ENCODE peak calls at places on chromosomes 12 and 14, in six cellular contexts. L is activated T-helper 2 cell treated with anti-CD3 and anti-CD28 coated beads, Interferon-gamma antibody, Interleukin-2, Interleukin-4, amounts not matched to agents 10 μg/mL and 5 μg/mL and 100 μg/mL, durations not matched to agents 14 hours and 24 hours and 36 hours; D is DND-41; B is fibroblast of the aortic adventitia; T is Calu3; X is HEK293T. E is an unnamed sample.

GRCh38 chr14:94611179-94611578 is 1.0 kb upstream of the SERPINA3 start:
- DNase-seq in T (no peak), B (no peak), D (no peak), L (no peak), X (no peak), E (no peak)

GRCh38 chr14:31026076-31026394 is at the start of gene STRN3:
- DNase-seq in D (no peak), X (no peak), B (no peak), T (no peak), L (no peak), E (no peak)

GRCh38 chr12:79233341-79233761 is 368.8 kb downstream of the SYT1 start:
- DNase-seq in T (no peak), B (no peak), L (no peak), X (no peak), D (no peak), E (no peak)

GRCh38 chr12:51200156-51200555 is 17.7 kb downstream of the POU6F1 start:
- DNase-seq in T (no peak), B (no peak), X (no peak), D (no peak), L (no peak), E (no peak)

GRCh38 chr12:69900720-69901131 is 75.7 kb downstream of the MYRFL start:
- DNase-seq in D (peak), L (peak), X (peak), T (peak), B (peak), E (peak)

GRCh38 chr14:64680013-64680674 is 24.1 kb upstream of the PLEKHG3 start:
- DNase-seq in B (peak), T (no peak), D (no peak), L (no peak), X (no peak), E (no peak)

GRCh38 chr12:101567918-101568317 is 26.9 kb upstream of the MYBPC1 start:
- DNase-seq in T (no peak), X (no peak), D (no peak), B (no peak), L (no peak), E (no peak)

GRCh38 chr12:50901685-50902113 is 50.6 kb upstream of the HIGD1C start:
- DNase-seq in X (no peak), D (no peak), T (no peak), L (no peak), B (no peak), E (no peak)

GRCh38 chr12:8037947-8038346 is 5.4 kb downstream of the FOXJ2 start:
- DNase-seq in D (no peak), T (no peak), B (no peak), L (no peak), X (no peak), E (no peak)

GRCh38 chr12:15230137-15230536 is 8.9 kb upstream of the RERG start:
- DNase-seq in B (no peak), X (no peak), T (no peak), D (no peak), L (no peak), E (no peak)

GRCh38 chr12:106291342-106291741 is 11.2 kb upstream of the TCP11L2 start:
- DNase-seq in X (no peak), L (no peak), T (no peak), D (no peak), B (no peak), E (no peak)

GRCh38 chr12:65082411-65082810 is 38.7 kb downstream of the WIF1 start:
- DNase-seq in X (no peak), B (no peak), L (no peak), D (no peak), T (no peak), E (no peak)

E was measured in EL.